ENCODE peak calls at places on chromosomes 11 and 22, in five cellular contexts. F is endodermal cell; W is IMR-90; D is GM12878; K is effector memory CD4-positive, alpha-beta T cell. R is an unnamed sample.
A peak's percentile ranks its signal among the peaks of the same experiment; 100 is the strongest.

GRCh38 chr11:17013548-17014320 is 480 bp downstream of the PLEKHA7 start:
- DNase-seq in F (peak; percentile 81), W (no peak), D (no peak), K (peak; percentile 6), R (no peak)

GRCh38 chr22:17549655-17550054 is 13.6 kb upstream of the SLC25A18 start:
- DNase-seq in F (no peak), W (no peak), D (no peak), K (no peak), R (no peak)

GRCh38 chr22:38707346-38707745 is 1.6 kb downstream of the GTPBP1 start:
- DNase-seq in F (no peak), W (peak; percentile 73), D (no peak), K (no peak), R (no peak)

GRCh38 chr11:115251126-115251525 is 253.1 kb downstream of the CADM1 start:
- DNase-seq in F (no peak), W (no peak), D (no peak), K (no peak), R (no peak)

GRCh38 chr11:2709429-2709828 is 9.6 kb upstream of the KCNQ1OT1 start:
- DNase-seq in F (no peak), W (peak; percentile 34), D (no peak), K (no peak), R (no peak)

GRCh38 chr11:46299425-46300067 is 22.1 kb downstream of the CREB3L1 start:
- DNase-seq in F (no peak), W (peak; percentile 61), D (no peak), K (no peak), R (no peak)

GRCh38 chr11:128422576-128423370 is 164.6 kb downstream of the ETS1 start:
- DNase-seq in F (peak; percentile 61), W (no peak), D (no peak), K (peak; percentile 82), R (peak; percentile 81)

GRCh38 chr11:92477686-92478085 is 253.1 kb downstream of the FAT3 start:
- DNase-seq in F (no peak), W (no peak), D (no peak), K (no peak), R (no peak)

GRCh38 chr11:19353287-19353686 is 112.5 kb upstream of the E2F8 start:
- DNase-seq in F (no peak), W (no peak), D (no peak), K (no peak), R (no peak)

GRCh38 chr22:48780597-48781277 is 1046.9 kb downstream of the BRD1 start:
- DNase-seq in F (peak; percentile 17), W (no peak), D (no peak), K (no peak), R (no peak)

GRCh38 chr11:12860827-12861226 is 148.3 kb upstream of the RASSF10 start:
- DNase-seq in F (no peak), W (no peak), D (no peak), K (no peak), R (no peak)

GRCh38 chr11:120985718-120986569 is 38.0 kb upstream of the TBCEL start:
- DNase-seq in F (peak; percentile 87), W (peak; percentile 29), D (no peak), K (no peak), R (peak; percentile 78)

GRCh38 chr11:79097279-79097875 is 343.5 kb downstream of the TENM4 start:
- DNase-seq in F (no peak), W (no peak), D (no peak), K (no peak), R (peak; percentile 65)

GRCh38 chr11:2466069-2466801 is 21.4 kb downstream of the KCNQ1 start:
- DNase-seq in F (peak; percentile 17), W (no peak), D (no peak), K (no peak), R (no peak)

GRCh38 chr11:47480762-47481161 is 31.8 kb upstream of the RAPSN start:
- DNase-seq in F (no peak), W (no peak), D (no peak), K (no peak), R (no peak)

GRCh38 chr11:66766681-66767080 is 37.7 kb upstream of the SPTBN2 start:
- DNase-seq in F (no peak), W (no peak), D (no peak), K (no peak), R (no peak)

GRCh38 chr11:133710681-133711240 is 134.6 kb downstream of the SPATA19 start:
- DNase-seq in F (no peak), W (no peak), D (no peak), K (no peak), R (no peak)

GRCh38 chr11:19511413-19512183 is 201.0 kb upstream of the NAV2 start:
- DNase-seq in F (no peak), W (no peak), D (no peak), K (no peak), R (peak; percentile 92)

GRCh38 chr11:74694536-74694935 is 36.7 kb downstream of the CHRDL2 start:
- DNase-seq in F (no peak), W (no peak), D (no peak), K (no peak), R (no peak)

GRCh38 chr11:104487035-104487775 is 323.3 kb upstream of the PDGFD start:
- DNase-seq in F (no peak), W (peak; percentile 30), D (no peak), K (no peak), R (no peak)

GRCh38 chr11:73227571-73228211 is 9.6 kb downstream of the P2RY2 start:
- DNase-seq in F (peak; percentile 93), W (no peak), D (no peak), K (no peak), R (no peak)

GRCh38 chr22:48366591-48366990 is 1461.1 kb downstream of the BRD1 start:
- DNase-seq in F (no peak), W (no peak), D (no peak), K (no peak), R (no peak)

GRCh38 chr11:125272822-125273221 is 108.3 kb downstream of the PKNOX2 start:
- DNase-seq in F (peak; percentile 72), W (no peak), D (no peak), K (no peak), R (no peak)

GRCh38 chr22:17664414-17665045 is 26.0 kb downstream of the BCL2L13 start:
- DNase-seq in F (no peak), W (no peak), D (no peak), K (no peak), R (no peak)

GRCh38 chr22:40258463-40259046 is 80.8 kb downstream of the TNRC6B start:
- DNase-seq in F (no peak), W (peak; percentile 40), D (no peak), K (no peak), R (no peak)

GRCh38 chr11:132980721-132981120 is 551.6 kb downstream of the OPCML start:
- DNase-seq in F (no peak), W (no peak), D (no peak), K (no peak), R (no peak)

GRCh38 chr11:68936358-68936636 is 32.6 kb downstream of the IGHMBP2 start:
- DNase-seq in F (no peak), W (no peak), D (no peak), K (no peak), R (no peak)

DNA sequence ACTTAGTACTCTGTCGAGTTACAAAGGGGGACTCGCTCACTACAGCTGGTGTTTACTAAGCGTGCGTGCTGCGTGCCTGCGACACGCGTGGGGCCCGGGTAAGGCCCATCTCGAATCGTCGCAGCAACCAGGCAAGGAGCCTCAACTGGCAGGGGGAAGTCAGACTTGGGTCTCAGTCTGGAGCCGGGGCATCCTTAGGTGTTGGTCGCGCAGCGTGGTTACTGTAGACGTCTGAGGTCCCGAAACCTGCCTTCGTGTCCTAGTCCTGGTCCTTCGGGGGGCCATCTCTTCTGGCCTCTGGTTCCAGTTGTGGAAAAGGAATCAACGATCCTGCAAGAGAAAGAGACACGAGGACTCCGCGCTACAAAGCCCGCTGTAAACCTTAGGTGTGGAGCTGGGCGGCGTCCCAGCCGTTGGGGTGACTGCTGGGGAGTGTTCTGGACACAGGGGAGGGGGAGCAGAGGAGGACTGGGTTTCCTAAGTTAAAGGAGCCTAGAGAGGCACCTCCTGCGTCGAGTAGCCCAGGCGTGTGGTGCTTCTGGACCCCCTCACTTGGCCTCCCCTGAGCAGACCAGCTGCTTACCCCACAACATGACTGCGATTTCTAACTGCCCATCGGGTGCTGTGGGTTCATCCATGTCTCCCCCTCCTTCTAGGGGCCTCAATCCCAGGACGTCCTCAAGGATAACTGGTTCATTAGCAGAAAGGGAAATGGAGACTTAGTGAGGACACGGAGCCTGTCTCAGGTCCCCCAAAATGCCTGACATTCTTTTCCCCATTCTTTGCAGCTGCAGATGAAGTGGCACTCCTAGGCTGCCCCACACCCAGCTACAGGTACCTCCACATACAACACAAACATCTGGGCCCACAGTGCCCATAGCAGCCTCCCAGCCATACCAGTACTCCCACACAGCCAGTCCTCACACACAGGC is 4.9 kb upstream of the WNT11 start:
- DNase-seq in F (peak; percentile 52), W (no peak), D (no peak), K (no peak), R (peak; percentile 46)
- H3K4me3 ChIP-seq in F (peak overlapping the region; percentile 79), W (peak overlapping the region; percentile 34), D (no peak overlapping the region), K (peak overlapping the region; percentile 63), R (peak overlapping the region; percentile 50)

DNA sequence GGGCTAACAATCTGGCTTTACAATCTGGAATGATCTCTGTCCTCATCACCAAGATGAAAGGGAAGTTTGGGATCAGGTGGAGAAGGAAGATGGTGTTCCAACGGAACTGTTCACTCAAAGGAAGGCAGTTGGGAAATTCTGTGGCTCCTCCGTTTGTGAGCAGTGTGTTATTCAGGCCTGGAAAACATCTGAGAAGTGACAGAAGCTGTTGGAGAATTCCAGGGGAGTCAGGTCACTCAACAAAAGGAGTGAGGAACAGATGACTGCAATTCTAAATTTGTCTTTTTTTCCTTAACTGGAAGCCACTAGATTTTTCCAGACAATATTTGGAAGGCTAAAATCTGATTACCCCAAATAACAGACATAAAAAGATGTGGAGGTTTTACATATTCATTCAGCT is 107.8 kb downstream of the CD44 start:
- DNase-seq in F (no peak), W (peak; percentile 62), D (no peak), K (no peak), R (no peak)
- H3K27ac ChIP-seq in F (no peak overlapping the region), W (no peak overlapping the region), D (no peak overlapping the region), K (peak overlapping the region; percentile 57), R (no peak overlapping the region)

DNA sequence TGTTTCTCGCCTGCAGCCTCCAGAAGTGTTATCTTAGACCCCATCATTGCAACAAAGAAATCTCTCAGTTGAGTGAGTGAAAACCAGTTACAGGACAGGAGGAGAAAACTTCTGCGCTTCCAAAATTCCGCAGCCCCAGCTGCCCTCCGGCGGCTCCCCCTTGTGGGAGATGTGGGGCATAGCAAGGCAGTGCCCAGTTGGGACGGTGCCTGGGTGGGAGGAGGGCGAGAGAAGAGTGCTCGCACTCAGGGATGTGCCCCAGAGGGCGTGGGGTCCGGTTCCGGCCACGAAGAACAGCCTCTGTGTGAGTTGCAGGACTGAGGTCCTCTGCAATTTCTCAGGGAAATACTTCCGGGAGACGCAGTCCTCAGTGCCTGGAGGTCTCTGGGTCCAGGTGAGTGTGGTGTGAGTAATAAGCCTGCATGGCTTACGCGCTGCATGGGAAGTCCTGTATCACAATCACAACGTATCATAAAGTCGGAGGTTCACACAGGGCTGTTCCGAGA is 87.0 kb upstream of the BLID start:
- DNase-seq in F (peak; percentile 92), W (peak; percentile 71), D (no peak), K (no peak), R (peak; percentile 84)
- H3K4me3 ChIP-seq in F (no peak overlapping the region), W (peak overlapping the region; percentile 54), D (no peak overlapping the region), K (no peak overlapping the region), R (peak overlapping the region; percentile 12)

DNA sequence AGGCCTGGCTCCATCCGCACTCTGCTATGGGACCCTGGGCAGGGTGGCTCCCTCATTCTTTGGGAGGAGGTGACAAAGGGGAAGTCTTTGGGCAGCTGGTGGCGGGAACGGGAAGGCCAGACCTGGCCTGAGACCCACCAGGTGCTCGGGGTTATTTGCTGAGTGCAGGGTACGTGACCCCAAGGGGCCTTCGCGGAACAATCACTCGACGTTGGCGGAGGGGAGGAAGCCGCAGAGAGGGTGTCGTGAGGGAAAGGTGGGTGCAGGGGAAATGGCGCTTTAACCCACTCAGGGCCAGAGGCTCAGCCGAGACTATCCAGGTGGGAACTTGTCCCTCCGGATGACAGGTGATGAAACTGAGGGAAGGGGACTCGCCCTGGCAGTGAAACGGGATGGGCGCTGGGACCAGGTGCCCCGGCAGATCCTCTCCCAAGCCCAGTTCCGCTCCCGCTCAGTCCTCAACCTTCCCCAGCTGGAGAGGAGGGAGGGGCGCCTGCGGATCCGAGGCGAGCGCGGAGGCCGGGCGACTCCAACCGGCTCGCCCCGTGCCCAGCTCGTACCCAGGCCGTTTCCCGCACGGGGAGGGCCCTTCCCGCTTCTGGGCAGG is 911 bp downstream of the A4GALT start:
- DNase-seq in F (peak; percentile 77), W (no peak), D (no peak), K (no peak), R (peak; percentile 63)
- H3K27ac ChIP-seq in F (no peak overlapping the region), W (peak overlapping the region; percentile 67), D (peak overlapping the region; percentile 58), K (no peak overlapping the region), R (peak overlapping the region; percentile 84)

R was measured in right cardiac atrium.